ENCODE peak calls at places on chromosomes 4 and X, in nine cellular contexts. T is T-helper 2 cell; N is GM03348; A is GM20000; Q is PC-3; E is lower lobe of right lung; F is AG08395; J is Calu3; O is stimulated activated CD4-positive, alpha-beta T cell treated with anti-CD3 and anti-CD28 coated beads, Interleukin-2, amount 100 ng/mL, for 24 hours. Z is an unnamed sample.
A peak's percentile ranks its signal among the peaks of the same experiment; 100 is the strongest.

GRCh38 chr4:162162672-162163071 is 1.1 kb downstream of the FSTL5 start:
- DNase-seq in J (no peak), Q (no peak), E (no peak), O (no peak), A (no peak), N (no peak), T (no peak), F (no peak), Z (no peak)

GRCh38 chr4:7210818-7211217 is 18.5 kb downstream of the SORCS2 start:
- DNase-seq in T (no peak), F (peak; percentile 87), A (no peak), J (no peak), Q (peak; percentile 70), E (no peak), O (no peak), N (peak; percentile 91), Z (no peak)

GRCh38 chr4:173189117-173189693 is 20.6 kb downstream of the GALNT7 start:
- DNase-seq in F (peak; percentile 13), T (no peak), A (no peak), N (peak; percentile 10), E (no peak), Q (no peak), J (no peak), O (no peak), Z (no peak)

GRCh38 chrX:49163555-49164419 is 1.2 kb downstream of the MAGIX start:
- DNase-seq in F (peak; percentile 74), T (peak; percentile 86), J (peak; percentile 88), O (peak; percentile 80), A (peak; percentile 87), Q (peak; percentile 88), E (peak; percentile 91), N (peak; percentile 87), Z (peak; percentile 93)

GRCh38 chr4:22483551-22483981 is 32.3 kb downstream of the ADGRA3 start:
- DNase-seq in O (no peak), T (peak; percentile 46), J (no peak), N (peak; percentile 30), E (no peak), A (no peak), Q (peak; percentile 50), F (peak; percentile 10), Z (no peak)

GRCh38 chrX:25968920-25969319 is 169.2 kb upstream of the MAGEB18 start:
- DNase-seq in J (peak; percentile 26), Q (peak; percentile 4), O (no peak), N (peak; percentile 29), F (no peak), A (peak; percentile 1), E (no peak), T (peak; percentile 1), Z (no peak)

GRCh38 chrX:43643662-43644061 is 12.4 kb upstream of the MAOA start:
- DNase-seq in T (no peak), F (no peak), E (no peak), A (no peak), J (no peak), O (no peak), Q (no peak), N (no peak), Z (no peak)

GRCh38 chr4:2064276-2064991 is 5.3 kb downstream of the NAT8L start:
- DNase-seq in Q (peak; percentile 60), J (peak; percentile 59), T (no peak), E (peak; percentile 44), N (no peak), O (no peak), F (no peak), A (no peak), Z (no peak)

GRCh38 chr4:138875886-138876608 is 139.5 kb upstream of the NOCT start:
- DNase-seq in T (no peak), O (no peak), F (peak; percentile 86), N (peak; percentile 87), J (no peak), E (no peak), Q (peak; percentile 58), A (no peak), Z (no peak)

GRCh38 chrX:9816094-9816700 is 30.0 kb downstream of the SHROOM2 start:
- DNase-seq in O (no peak), F (no peak), Q (no peak), N (no peak), J (no peak), T (peak; percentile 4), A (no peak), E (no peak), Z (no peak)

GRCh38 chr4:138964716-138965426 is 50.7 kb upstream of the NOCT start:
- DNase-seq in O (no peak), E (no peak), F (no peak), J (no peak), T (no peak), A (no peak), N (no peak), Q (no peak), Z (no peak)

GRCh38 chr4:33532821-33533220 is 2711.5 kb downstream of the ARAP2 start:
- DNase-seq in A (no peak), J (no peak), F (no peak), Q (no peak), E (no peak), N (no peak), O (no peak), T (no peak), Z (no peak)

GRCh38 chrX:24619647-24620046 is 27.5 kb downstream of the PCYT1B start:
- DNase-seq in N (peak; percentile 12), T (no peak), O (no peak), F (peak; percentile 34), J (no peak), Q (peak; percentile 80), A (no peak), E (no peak), Z (no peak)

GRCh38 chr4:48762408-48762807 is 17.7 kb downstream of the FRYL start:
- DNase-seq in Q (no peak), N (no peak), A (no peak), E (no peak), O (no peak), F (no peak), T (no peak), J (no peak), Z (no peak)

GRCh38 chrX:12895856-12896255 is 10.6 kb upstream of the TLR8 start:
- DNase-seq in N (no peak), T (no peak), O (no peak), E (no peak), Q (no peak), J (no peak), A (no peak), F (no peak), Z (no peak)

GRCh38 chrX:39335447-39336235 is 534.4 kb downstream of the MID1IP1 start:
- DNase-seq in A (no peak), F (no peak), N (no peak), T (no peak), Q (no peak), J (no peak), E (no peak), O (no peak), Z (no peak)

GRCh38 chr4:149999485-150000074 is 78.7 kb upstream of the DCLK2 start:
- DNase-seq in T (peak; percentile 58), O (no peak), Q (peak; percentile 60), A (peak; percentile 10), J (peak; percentile 25), N (peak; percentile 69), E (no peak), F (peak; percentile 74), Z (no peak)

GRCh38 chr4:118734491-118735205 is 49.5 kb downstream of the METTL14 start:
- DNase-seq in E (no peak), N (no peak), O (no peak), A (no peak), F (no peak), J (no peak), Q (no peak), T (no peak), Z (no peak)

GRCh38 chr4:104642521-104642920 is 147.8 kb upstream of the CXXC4 start:
- DNase-seq in O (no peak), F (no peak), J (no peak), A (no peak), Q (no peak), T (no peak), N (no peak), E (no peak), Z (no peak)

GRCh38 chr4:92307886-92308285 is 4.1 kb downstream of the GRID2 start:
- DNase-seq in N (no peak), E (no peak), A (no peak), Q (no peak), J (no peak), T (no peak), F (no peak), O (no peak), Z (no peak)

GRCh38 chr4:18020145-18020670 is 1.3 kb downstream of the LCORL start:
- DNase-seq in E (no peak), N (peak; percentile 20), T (peak; percentile 36), A (peak; percentile 35), Q (peak; percentile 6), F (peak; percentile 10), J (peak; percentile 2), O (peak; percentile 16), Z (no peak)

GRCh38 chr4:101346312-101346561 is 1.1 kb downstream of the PPP3CA start:
- DNase-seq in F (no peak), J (no peak), N (no peak), E (no peak), Q (no peak), O (no peak), T (peak; percentile 79), A (peak; percentile 60), Z (no peak)

GRCh38 chr4:87950516-87950915 is 25.0 kb upstream of the SPP1 start:
- DNase-seq in Q (no peak), O (no peak), N (no peak), T (no peak), A (no peak), E (no peak), J (no peak), F (no peak), Z (no peak)

GRCh38 chr4:119099227-119099910 is 36.3 kb upstream of the MYOZ2 start:
- DNase-seq in Q (peak; percentile 32), E (no peak), A (no peak), N (peak; percentile 52), O (no peak), J (no peak), T (no peak), F (peak; percentile 31), Z (no peak)

GRCh38 chr4:77434299-77435092 is 171.1 kb upstream of the CXCL13 start:
- DNase-seq in F (no peak), T (no peak), Q (no peak), A (no peak), N (no peak), J (no peak), O (no peak), E (peak; percentile 34), Z (no peak)

GRCh38 chr4:135277980-135278315 is 1076.4 kb upstream of the PABPC4L start:
- DNase-seq in N (no peak), Q (no peak), T (no peak), E (no peak), A (no peak), F (no peak), J (no peak), O (no peak), Z (no peak)

GRCh38 chrX:12999422-12999821 is 24.5 kb downstream of the TMSB4X start:
- DNase-seq in F (no peak), T (peak; percentile 85), J (no peak), A (no peak), Q (no peak), E (no peak), O (peak; percentile 41), N (no peak), Z (no peak)

GRCh38 chr4:1210241-1210841 is 38.0 kb upstream of the SPON2 start:
- DNase-seq in O (no peak), Q (no peak), J (no peak), T (no peak), A (no peak), F (no peak), E (peak; percentile 35), N (no peak), Z (peak; percentile 65)

GRCh38 chr4:120481711-120482110 is 415.1 kb upstream of the MAD2L1 start:
- DNase-seq in F (no peak), J (no peak), Q (no peak), E (no peak), O (no peak), N (no peak), A (no peak), T (no peak), Z (no peak)

GRCh38 chrX:7047951-7048350 is 99.6 kb upstream of the STS start:
- DNase-seq in O (no peak), Q (peak; percentile 17), N (no peak), T (no peak), E (no peak), F (no peak), A (no peak), J (no peak), Z (no peak)

GRCh38 chr4:112910109-112910736 is 139.2 kb upstream of the ANK2 start:
- DNase-seq in F (peak; percentile 67), Q (peak; percentile 9), N (peak; percentile 63), E (no peak), O (no peak), T (no peak), A (no peak), J (no peak), Z (no peak)

Z was measured in upper lobe of right lung.